ENCODE peak calls at places on chromosomes 1 and 21, in six cellular contexts. Y is lower leg skin, J is Peyer's patch, T is coronary artery, U is choroid plexus epithelial cell, M is astrocyte. F is an unnamed sample.

GRCh38 chr1:43554444-43554992 is 23.8 kb downstream of the PTPRF start:
- DNase-seq in Y (no peak), J (no peak), T (no peak), U (peak), M (peak), F (no peak)

GRCh38 chr1:178552856-178553255 is 39.9 kb downstream of the TEX35 start:
- DNase-seq in Y (no peak), J (no peak), T (peak), U (no peak), M (no peak), F (no peak)

GRCh38 chr1:11571906-11572616 is 82.2 kb downstream of the FBXO2 start:
- DNase-seq in Y (no peak), J (no peak), T (no peak), U (no peak), M (no peak), F (no peak)

GRCh38 chr1:232038704-232039103 is 412.1 kb downstream of the DISC1 start:
- DNase-seq in Y (no peak), J (no peak), T (no peak), U (peak), M (no peak), F (no peak)

GRCh38 chr1:3688356-3688755 is 36.0 kb downstream of the TP73 start:
- DNase-seq in Y (no peak), J (no peak), T (no peak), U (peak), M (no peak), F (no peak)

GRCh38 chr1:236425031-236425663 is 31.1 kb downstream of the EDARADD start:
- DNase-seq in Y (peak), J (no peak), T (peak), U (no peak), M (no peak), F (peak)

GRCh38 chr1:50704126-50704525 is 255.9 kb downstream of the FAF1 start:
- DNase-seq in Y (no peak), J (no peak), T (no peak), U (peak), M (no peak), F (no peak)

GRCh38 chr1:104064391-104064790 is 314.7 kb downstream of the AMY1C start:
- DNase-seq in Y (no peak), J (no peak), T (no peak), U (no peak), M (peak), F (no peak)

GRCh38 chr1:190738321-190738720 is 260.7 kb upstream of the BRINP3 start:
- DNase-seq in Y (no peak), J (no peak), T (no peak), U (peak), M (peak), F (no peak)

GRCh38 chr1:165928075-165928731 is 100.8 kb downstream of the UCK2 start:
- DNase-seq in Y (peak), J (no peak), T (no peak), U (peak), M (peak), F (no peak)

GRCh38 chr21:31117046-31117916 is 79.0 kb upstream of the KRTAP19-8 start:
- DNase-seq in Y (no peak), J (no peak), T (no peak), U (peak), M (peak), F (no peak)

GRCh38 chr1:1347663-1348419 is 1.4 kb downstream of the DVL1 start:
- DNase-seq in Y (no peak), J (peak), T (no peak), U (peak), M (no peak), F (no peak)

GRCh38 chr1:160429125-160429551 is 28.8 kb downstream of the VANGL2 start:
- DNase-seq in Y (no peak), J (no peak), T (no peak), U (no peak), M (no peak), F (no peak)

GRCh38 chr1:59062743-59063142 is 234.2 kb upstream of the FGGY start:
- DNase-seq in Y (no peak), J (no peak), T (no peak), U (peak), M (peak), F (no peak)

GRCh38 chr1:53298163-53298685 is 29.6 kb downstream of the LRP8 start:
- DNase-seq in Y (no peak), J (no peak), T (no peak), U (peak), M (no peak), F (no peak)

GRCh38 chr21:40793057-40793456 is 53.9 kb downstream of the DSCAM start:
- DNase-seq in Y (no peak), J (no peak), T (no peak), U (no peak), M (peak), F (no peak)

GRCh38 chr1:150981177-150981804 is 801 bp upstream of the ANXA9 start:
- DNase-seq in Y (no peak), J (no peak), T (no peak), U (no peak), M (no peak), F (no peak)

GRCh38 chr1:232174306-232174705 is 455.6 kb downstream of the SIPA1L2 start:
- DNase-seq in Y (no peak), J (no peak), T (peak), U (no peak), M (no peak), F (no peak)

GRCh38 chr1:36436820-36437219 is 13.4 kb downstream of the OSCP1 start:
- DNase-seq in Y (no peak), J (no peak), T (no peak), U (peak), M (peak), F (no peak)

GRCh38 chr1:150213170-150214098 is 22.5 kb downstream of the ANP32E start:
- DNase-seq in Y (peak), J (peak), T (peak), U (peak), M (peak), F (peak)

GRCh38 chr1:224726783-224727182 is 110.7 kb downstream of the CNIH3 start:
- DNase-seq in Y (peak), J (no peak), T (no peak), U (peak), M (peak), F (no peak)

GRCh38 chr1:191615422-191615821 is 542.8 kb upstream of the RGS18 start:
- DNase-seq in Y (no peak), J (no peak), T (no peak), U (no peak), M (no peak), F (no peak)

GRCh38 chr1:35178874-35179380 is 14.0 kb downstream of the SFPQ start:
- DNase-seq in Y (no peak), J (no peak), T (no peak), U (no peak), M (no peak), F (no peak)

GRCh38 chr1:112399456-112399855 is 3.4 kb downstream of the CTTNBP2NL start:
- DNase-seq in Y (no peak), J (no peak), T (no peak), U (peak), M (no peak), F (no peak)

GRCh38 chr1:185895208-185895900 is 161.2 kb downstream of the HMCN1 start:
- DNase-seq in Y (no peak), J (no peak), T (no peak), U (peak), M (peak), F (no peak)

GRCh38 chr1:204313675-204314074 is 46.1 kb downstream of the PLEKHA6 start:
- DNase-seq in Y (peak), J (no peak), T (no peak), U (no peak), M (no peak), F (no peak)

GRCh38 chr1:230009611-230010313 is 57.3 kb upstream of the GALNT2 start:
- DNase-seq in Y (no peak), J (no peak), T (no peak), U (no peak), M (no peak), F (no peak)

GRCh38 chr21:44564886-44565598 is 6.4 kb upstream of the KRTAP10-3 start:
- DNase-seq in Y (no peak), J (no peak), T (no peak), U (no peak), M (no peak), F (no peak)

GRCh38 chr1:23098463-23099170 is 70.0 kb downstream of the LUZP1 start:
- DNase-seq in Y (no peak), J (no peak), T (no peak), U (peak), M (peak), F (no peak)

GRCh38 chr1:221672160-221672762 is 69.6 kb downstream of the DUSP10 start:
- DNase-seq in Y (no peak), J (no peak), T (no peak), U (peak), M (peak), F (no peak)

GRCh38 chr1:174990382-174990999 is 9.3 kb upstream of the CACYBP start:
- DNase-seq in Y (no peak), J (no peak), T (no peak), U (peak), M (no peak), F (no peak)

GRCh38 chr1:95259245-95259644 is 25.2 kb downstream of the RWDD3 start:
- DNase-seq in Y (no peak), J (no peak), T (no peak), U (no peak), M (no peak), F (no peak)

GRCh38 chr1:42135426-42135825 is 17.8 kb upstream of the GUCA2B start:
- DNase-seq in Y (no peak), J (no peak), T (no peak), U (no peak), M (no peak), F (no peak)

GRCh38 chr21:42530167-42530518 is 16.5 kb downstream of the SLC37A1 start:
- DNase-seq in Y (peak), J (no peak), T (no peak), U (no peak), M (no peak), F (no peak)

GRCh38 chr1:76238094-76238551 is 163.6 kb downstream of the ST6GALNAC3 start:
- DNase-seq in Y (no peak), J (no peak), T (no peak), U (no peak), M (peak), F (no peak)

GRCh38 chr1:116397728-116398127 is 24.7 kb downstream of the ATP1A1 start:
- DNase-seq in Y (no peak), J (no peak), T (no peak), U (no peak), M (no peak), F (no peak)

GRCh38 chr1:234533975-234534876 is 55.2 kb upstream of the TARBP1 start:
- DNase-seq in Y (peak), J (peak), T (peak), U (peak), M (peak), F (no peak)

DNA sequence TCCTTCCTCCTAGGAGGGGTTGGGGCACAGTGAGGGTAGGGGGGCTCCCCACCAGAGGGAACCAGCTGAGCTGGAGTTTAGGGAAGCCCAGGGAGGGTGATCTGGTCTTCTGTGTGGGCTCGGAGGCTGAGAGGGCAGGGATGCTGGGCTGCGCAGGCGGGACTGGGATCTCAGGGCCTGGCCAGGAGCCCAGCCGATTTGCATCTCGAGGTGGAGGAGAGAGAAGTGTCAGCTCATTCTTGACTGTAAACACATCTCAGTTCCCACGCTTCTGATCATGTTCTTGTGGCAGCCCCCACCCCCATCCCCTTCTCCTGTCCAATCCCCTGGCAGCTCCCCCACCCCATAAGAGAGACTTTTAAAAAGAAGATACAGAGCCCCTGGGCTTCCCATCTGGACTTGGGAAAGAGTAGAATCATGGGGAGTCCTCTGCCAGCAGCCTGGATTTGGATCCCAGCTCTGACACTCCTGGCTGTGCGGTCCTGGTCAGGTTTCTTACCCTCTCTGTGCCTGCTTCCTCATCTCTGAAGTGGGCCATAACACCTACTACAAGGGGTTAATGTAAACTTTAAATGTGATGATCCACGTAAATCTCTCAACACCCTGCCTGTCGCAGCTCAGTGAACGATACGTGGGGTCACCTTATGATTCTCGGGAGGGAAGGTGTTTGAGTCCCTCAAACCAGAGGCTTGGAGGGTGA is 6.7 kb downstream of the PEAR1 start:
- DNase-seq in Y (no peak), J (no peak), T (no peak), U (peak), M (peak), F (no peak)
- TF ChIP-seq CTCF in Y (no peak), J (no peak), T (no peak), U (no peak), M (no peak), F (no peak)

GRCh38 chr1:54375331-54376084 is 30.7 kb downstream of the SSBP3 start:
- DNase-seq in Y (no peak), J (no peak), T (no peak), U (no peak), M (no peak), F (no peak)
- TF ChIP-seq CTCF in Y (no peak), J (no peak), T (no peak), U (no peak), M (no peak), F (no peak)

GRCh38 chr1:81559662-81560350 is 240.9 kb upstream of the ADGRL2 start:
- DNase-seq in Y (no peak), J (no peak), T (no peak), U (peak), M (no peak), F (no peak)
- TF ChIP-seq CTCF in Y (no peak), J (peak), T (no peak), U (peak), M (peak), F (no peak)

GRCh38 chr1:62038594-62039284 is 155.9 kb upstream of the L1TD1 start:
- DNase-seq in Y (no peak), J (no peak), T (no peak), U (no peak), M (no peak), F (no peak)
- TF ChIP-seq CTCF in Y (no peak), J (no peak), T (no peak), U (peak), M (no peak), F (no peak)

GRCh38 chr1:31938184-31938975 is at the start of gene PTP4A2:
- DNase-seq in Y (peak), J (peak), T (peak), U (peak), M (peak), F (peak)
- TF ChIP-seq CTCF in Y (no peak), J (peak), T (no peak), U (peak), M (peak), F (no peak)

GRCh38 chr1:46582972-46583371 is 21.1 kb downstream of the MKNK1 start:
- DNase-seq in Y (no peak), J (no peak), T (no peak), U (no peak), M (no peak), F (no peak)

GRCh38 chr1:46577671-46578070 is 26.2 kb upstream of the KNCN start:
- DNase-seq in Y (no peak), J (no peak), T (no peak), U (no peak), M (no peak), F (no peak)

GRCh38 chr1:46580140-46580903 is 23.7 kb downstream of the MKNK1 start:
- DNase-seq in Y (no peak), J (no peak), T (no peak), U (peak), M (no peak), F (no peak)

GRCh38 chr1:46585312-46585711 is 18.8 kb downstream of the MKNK1 start:
- DNase-seq in Y (no peak), J (no peak), T (no peak), U (no peak), M (no peak), F (no peak)

GRCh38 chr1:46581685-46582455 is 22.2 kb downstream of the MKNK1 start:
- DNase-seq in Y (no peak), J (no peak), T (no peak), U (no peak), M (no peak), F (no peak)
- TF ChIP-seq CTCF in Y (no peak), J (no peak), T (no peak), U (no peak), M (no peak), F (no peak)

F was measured in activated B cell treated with CpG ODN at 0.5 μM for 24 hours.